ENCODE peak calls at places on chromosomes 16 and 17, in eight cellular contexts. D is esophagus squamous epithelium, Q is MM.1S, G is GM23248, H is tibial artery, P is colonic mucosa, M is Karpas-422, S is heart left ventricle. A is an unnamed sample. For H3K4me1, the result is how much of the 10 kb centered on the place peaks cover.

GRCh38 chr16:57128787-57129389 is 36.5 kb downstream of the CPNE2 start:
- DNase-seq in D (no peak), Q (no peak), G (no peak), H (no peak), P (no peak), M (no peak), S (no peak), A (no peak)

GRCh38 chr17:77279448-77280303 is 138.9 kb downstream of the SEC14L1 start:
- DNase-seq in D (no peak), Q (no peak), G (no peak), H (no peak), P (peak), M (no peak), S (no peak), A (peak)

GRCh38 chr17:28985950-28986713 is 19.7 kb downstream of the SEZ6 start:
- DNase-seq in D (no peak), Q (no peak), G (no peak), H (no peak), P (no peak), M (no peak), S (no peak), A (no peak)

GRCh38 chr17:78781339-78782304 is at the start of gene CYTH1:
- DNase-seq in D (no peak), Q (peak), G (peak), H (peak), P (peak), M (peak), S (peak), A (peak)

GRCh38 chr16:84836234-84836647 is 16.5 kb downstream of the CRISPLD2 start:
- DNase-seq in D (no peak), Q (no peak), G (peak), H (peak), P (no peak), M (no peak), S (peak), A (peak)

GRCh38 chr16:80015566-80015965 is 415.0 kb upstream of the MAF start:
- DNase-seq in D (no peak), Q (no peak), G (peak), H (no peak), P (no peak), M (no peak), S (no peak), A (no peak)

GRCh38 chr17:39740357-39741111 is 2.8 kb downstream of the GRB7 start:
- DNase-seq in D (no peak), Q (no peak), G (peak), H (no peak), P (peak), M (no peak), S (no peak), A (peak)

GRCh38 chr17:80811181-80812105 is 180.2 kb upstream of the CHMP6 start:
- DNase-seq in D (no peak), Q (no peak), G (no peak), H (peak), P (no peak), M (peak), S (no peak), A (no peak)

GRCh38 chr16:84117482-84117843 is 721 bp upstream of the MBTPS1 start:
- DNase-seq in D (no peak), Q (peak), G (no peak), H (no peak), P (no peak), M (no peak), S (no peak), A (no peak)

GRCh38 chr17:55588858-55589257 is 77.6 kb upstream of the SMIM36 start:
- DNase-seq in D (no peak), Q (no peak), G (peak), H (no peak), P (no peak), M (no peak), S (no peak), A (no peak)

DNA sequence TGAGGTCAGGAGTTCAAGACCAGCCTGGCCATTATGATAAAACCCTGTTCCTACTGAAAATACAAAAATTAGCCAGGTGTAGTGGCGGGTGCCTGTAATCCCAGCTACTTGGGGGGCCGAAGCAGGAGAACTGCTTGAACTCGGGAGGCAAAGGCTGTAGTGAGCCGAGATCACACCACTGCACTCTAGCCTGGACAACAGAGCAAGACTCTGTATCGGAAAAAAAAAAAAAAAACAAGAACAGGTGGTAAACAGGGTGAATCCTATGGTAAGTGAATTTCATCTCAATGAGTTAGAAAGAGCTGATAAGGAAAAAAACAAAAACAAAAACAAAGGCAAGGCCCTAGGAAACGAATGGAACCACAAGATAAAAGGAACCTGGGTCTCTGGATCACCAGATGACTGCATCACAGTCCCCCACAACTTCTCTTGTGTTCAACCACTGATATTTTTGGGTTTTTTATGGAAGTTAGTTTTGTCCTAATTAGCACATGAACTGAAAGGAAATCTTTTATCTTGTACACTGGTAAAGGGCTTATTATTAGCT is 21.0 kb downstream of the GLG1 start:
- DNase-seq in D (no peak), Q (no peak), G (no peak), H (no peak), P (no peak), M (no peak), S (no peak), A (no peak)
- H3K4me1 ChIP-seq in D (under half), Q (under half), G (under half), H (under half), P (under half), M (under half), S (under half), A (under half)

GRCh38 chr17:61812747-61813146 is 50.6 kb downstream of the BRIP1 start:
- DNase-seq in D (no peak), Q (no peak), G (no peak), H (no peak), P (no peak), M (no peak), S (no peak), A (no peak)
- H3K4me3 ChIP-seq in D (no peak), Q (no peak), G (no peak), H (no peak), P (no peak), M (no peak), S (no peak), A (no peak)

GRCh38 chr17:57512258-57512657 is 232.8 kb downstream of the CCDC182 start:
- DNase-seq in D (no peak), Q (no peak), G (no peak), H (no peak), P (no peak), M (no peak), S (no peak), A (no peak)
- H3K4me1 ChIP-seq in D (under half), Q (under half), G (under half), H (under half), P (under half), M (half or more), S (under half), A (under half)

DNA sequence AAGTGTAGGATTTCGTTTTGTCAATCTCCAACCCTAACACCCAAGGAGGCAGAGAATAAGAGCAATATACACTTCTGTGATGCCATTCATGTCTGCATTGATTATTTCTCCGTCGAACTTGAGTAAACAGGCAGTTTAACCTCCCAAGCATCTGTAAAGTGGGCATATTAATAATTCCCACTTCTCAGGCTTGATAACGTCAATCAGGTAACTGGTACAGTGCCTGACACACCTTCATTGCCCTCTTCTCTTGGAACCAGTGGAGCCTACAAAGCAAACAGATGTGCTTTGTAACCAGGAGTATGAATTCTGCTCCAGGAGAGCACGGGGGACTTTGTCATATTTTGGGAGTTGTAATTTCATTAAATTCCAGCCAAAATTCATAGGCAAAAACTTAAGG is 32.5 kb upstream of the PLCG2 start:
- DNase-seq in D (no peak), Q (no peak), G (no peak), H (no peak), P (no peak), M (no peak), S (no peak), A (no peak)
- H3K4me3 ChIP-seq in D (peak), Q (peak), G (peak), H (peak), P (peak), M (peak), S (peak), A (no peak)

GRCh38 chr16:12100124-12100647 is 123.7 kb downstream of the SNX29 start:
- DNase-seq in D (no peak), Q (no peak), G (no peak), H (no peak), P (no peak), M (no peak), S (no peak), A (no peak)

GRCh38 chr16:12096828-12097522 is 120.4 kb downstream of the SNX29 start:
- DNase-seq in D (no peak), Q (no peak), G (no peak), H (no peak), P (no peak), M (no peak), S (no peak), A (no peak)

GRCh38 chr16:12097523-12098428 is 121.2 kb downstream of the SNX29 start:
- DNase-seq in D (no peak), Q (no peak), G (peak), H (no peak), P (peak), M (no peak), S (peak), A (no peak)

GRCh38 chr16:12099451-12100123 is 123.1 kb downstream of the SNX29 start:
- DNase-seq in D (no peak), Q (no peak), G (no peak), H (no peak), P (no peak), M (no peak), S (no peak), A (no peak)

GRCh38 chr16:12098429-12099310 is 122.1 kb downstream of the SNX29 start:
- DNase-seq in D (no peak), Q (no peak), G (no peak), H (no peak), P (no peak), M (no peak), S (no peak), A (no peak)
- H3K4me1 ChIP-seq in D (under half), Q (under half), G (under half), H (under half), P (under half), M (under half), S (under half), A (under half)

GRCh38 chr16:10576390-10577304 is 3.8 kb downstream of the EMP2 start:
- DNase-seq in D (no peak), Q (no peak), G (peak), H (no peak), P (no peak), M (no peak), S (no peak), A (no peak)

GRCh38 chr16:10579965-10580918 is at the start of gene EMP2:
- DNase-seq in D (no peak), Q (peak), G (peak), H (peak), P (peak), M (no peak), S (peak), A (peak)

GRCh38 chr16:10579575-10579964 is 828 bp downstream of the EMP2 start:
- DNase-seq in D (no peak), Q (no peak), G (no peak), H (no peak), P (no peak), M (no peak), S (no peak), A (no peak)

GRCh38 chr16:10577305-10578202 is 2.8 kb downstream of the EMP2 start:
- DNase-seq in D (no peak), Q (peak), G (peak), H (no peak), P (peak), M (no peak), S (peak), A (peak)

DNA sequence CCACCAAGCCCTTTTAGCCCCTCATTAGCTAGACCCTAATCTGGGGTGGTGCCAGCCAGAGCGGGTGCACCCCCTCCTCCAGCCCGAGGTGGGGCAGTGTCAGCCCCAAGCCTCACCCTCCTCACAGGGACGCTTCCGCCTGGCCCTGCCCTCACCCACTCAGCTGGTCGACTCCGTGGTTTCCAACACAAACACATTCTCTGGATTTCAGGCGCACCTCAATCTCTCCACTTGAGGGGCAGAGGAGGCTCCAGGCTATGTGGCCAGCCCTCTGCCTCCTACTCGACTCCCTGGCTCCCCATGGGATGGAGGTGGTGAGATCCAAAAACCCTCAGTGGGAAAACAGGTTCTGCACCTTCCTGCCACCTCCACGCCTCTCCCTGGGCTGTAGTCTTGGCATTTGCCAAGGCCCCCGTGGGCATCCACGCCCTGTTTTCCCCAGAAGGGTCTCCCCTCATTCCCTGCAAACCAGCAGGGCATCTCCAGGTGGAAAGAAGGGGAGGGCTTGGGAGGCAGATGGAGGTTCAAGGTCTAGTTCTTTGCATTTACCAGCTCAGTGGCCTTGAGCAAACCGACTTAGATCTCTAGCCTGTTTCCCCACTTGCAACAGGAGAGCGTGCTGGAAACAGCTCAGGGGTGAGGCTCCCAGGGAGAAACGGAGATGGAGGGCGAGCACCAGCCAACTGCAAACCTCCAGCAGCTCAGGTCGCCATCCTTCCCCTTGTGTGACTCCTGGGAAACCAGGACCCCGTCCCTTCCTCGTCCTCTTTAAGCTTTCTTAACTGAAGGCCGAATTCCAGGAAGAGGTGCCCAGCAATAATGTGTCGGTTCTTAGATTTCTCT is 1.7 kb downstream of the EMP2 start:
- DNase-seq in D (no peak), Q (no peak), G (no peak), H (no peak), P (peak), M (no peak), S (peak), A (peak)
- H3K4me3 ChIP-seq in D (peak), Q (no peak), G (peak), H (peak), P (peak), M (no peak), S (peak), A (no peak)

GRCh38 chr16:24729967-24730815 is 740 bp downstream of the TNRC6A start:
- DNase-seq in D (no peak), Q (peak), G (peak), H (no peak), P (peak), M (peak), S (peak), A (peak)
- H3K4me1 ChIP-seq in D (under half), Q (under half), G (under half), H (under half), P (under half), M (under half), S (under half), A (under half)

GRCh38 chr17:9520649-9521435 is 54.8 kb downstream of the STX8 start:
- DNase-seq in D (no peak), Q (no peak), G (no peak), H (no peak), P (no peak), M (no peak), S (no peak), A (no peak)
- H3K4me3 ChIP-seq in D (no peak), Q (no peak), G (no peak), H (no peak), P (no peak), M (no peak), S (no peak), A (no peak)

GRCh38 chr17:1725642-1726511 is 1.4 kb downstream of the WDR81 start:
- DNase-seq in D (no peak), Q (no peak), G (no peak), H (no peak), P (no peak), M (no peak), S (peak), A (no peak)

GRCh38 chr17:1727876-1728630 is 3.5 kb downstream of the WDR81 start:
- DNase-seq in D (no peak), Q (no peak), G (no peak), H (no peak), P (no peak), M (peak), S (no peak), A (no peak)

GRCh38 chr17:1727258-1727789 is 2.8 kb downstream of the WDR81 start:
- DNase-seq in D (no peak), Q (no peak), G (no peak), H (no peak), P (no peak), M (no peak), S (no peak), A (no peak)

GRCh38 chr17:1724869-1725641 is 551 bp downstream of the WDR81 start:
- DNase-seq in D (no peak), Q (peak), G (no peak), H (peak), P (no peak), M (peak), S (peak), A (no peak)

GRCh38 chr17:1726626-1727257 is 2.2 kb downstream of the WDR81 start:
- DNase-seq in D (no peak), Q (no peak), G (no peak), H (no peak), P (no peak), M (no peak), S (peak), A (no peak)
- H3K4me1 ChIP-seq in D (under half), Q (under half), G (under half), H (under half), P (under half), M (under half), S (under half), A (under half)